ENCODE peak calls at places on chromosomes 1 and 21, in ten cellular contexts. One of them, this sample, is unnamed.

GRCh38 chr1:98331232-98331631 is 330.3 kb upstream of the SNX7 start:
- DNase-seq in effector memory CD4-positive, alpha-beta T cell: no peak
- DNase-seq in mesenchymal stem cell: no peak
- DNase-seq in vagina: no peak
- DNase-seq in GM23248: peak; percentile 65
- DNase-seq in breast epithelium: no peak
- DNase-seq in sigmoid colon: no peak
- DNase-seq in H9: no peak
- DNase-seq in heart right ventricle: no peak
- DNase-seq in PC-3: peak; percentile 96
- DNase-seq in this sample: peak; percentile 34

GRCh38 chr1:43930168-43930948 is 3.2 kb upstream of the ARTN start:
- DNase-seq in effector memory CD4-positive, alpha-beta T cell: no peak
- DNase-seq in mesenchymal stem cell: no peak
- DNase-seq in vagina: no peak
- DNase-seq in GM23248: peak; percentile 13
- DNase-seq in breast epithelium: no peak
- DNase-seq in sigmoid colon: peak; percentile 51
- DNase-seq in H9: peak; percentile 76
- DNase-seq in heart right ventricle: no peak
- DNase-seq in PC-3: peak; percentile 38
- DNase-seq in this sample: no peak

GRCh38 chr1:6445062-6445763 is 20.6 kb downstream of the ESPN start:
- DNase-seq in effector memory CD4-positive, alpha-beta T cell: no peak
- DNase-seq in mesenchymal stem cell: peak; percentile 29
- DNase-seq in vagina: no peak
- DNase-seq in GM23248: peak; percentile 59
- DNase-seq in breast epithelium: no peak
- DNase-seq in sigmoid colon: no peak
- DNase-seq in H9: peak; percentile 83
- DNase-seq in heart right ventricle: peak; percentile 40
- DNase-seq in PC-3: peak; percentile 73
- DNase-seq in this sample: peak; percentile 54

GRCh38 chr21:43315244-43316137 is 111.4 kb downstream of the SIK1 start:
- DNase-seq in effector memory CD4-positive, alpha-beta T cell: no peak
- DNase-seq in mesenchymal stem cell: no peak
- DNase-seq in vagina: no peak
- DNase-seq in GM23248: peak; percentile 34
- DNase-seq in breast epithelium: no peak
- DNase-seq in sigmoid colon: no peak
- DNase-seq in H9: no peak
- DNase-seq in heart right ventricle: no peak
- DNase-seq in PC-3: no peak
- DNase-seq in this sample: no peak

GRCh38 chr1:248704556-248704955 is 2.0 kb upstream of the OR14I1 start:
- DNase-seq in effector memory CD4-positive, alpha-beta T cell: no peak
- DNase-seq in mesenchymal stem cell: no peak
- DNase-seq in vagina: no peak
- DNase-seq in GM23248: no peak
- DNase-seq in breast epithelium: no peak
- DNase-seq in sigmoid colon: no peak
- DNase-seq in H9: no peak
- DNase-seq in heart right ventricle: no peak
- DNase-seq in PC-3: no peak
- DNase-seq in this sample: no peak

GRCh38 chr1:48793863-48794262 is 17.2 kb upstream of the BEND5 start:
- DNase-seq in effector memory CD4-positive, alpha-beta T cell: no peak
- DNase-seq in mesenchymal stem cell: no peak
- DNase-seq in vagina: no peak
- DNase-seq in GM23248: no peak
- DNase-seq in breast epithelium: no peak
- DNase-seq in sigmoid colon: no peak
- DNase-seq in H9: no peak
- DNase-seq in heart right ventricle: no peak
- DNase-seq in PC-3: no peak
- DNase-seq in this sample: no peak

GRCh38 chr1:108615544-108615943 is 45.3 kb downstream of the HENMT1 start:
- DNase-seq in effector memory CD4-positive, alpha-beta T cell: no peak
- DNase-seq in mesenchymal stem cell: no peak
- DNase-seq in vagina: no peak
- DNase-seq in GM23248: no peak
- DNase-seq in breast epithelium: no peak
- DNase-seq in sigmoid colon: no peak
- DNase-seq in H9: no peak
- DNase-seq in heart right ventricle: no peak
- DNase-seq in PC-3: no peak
- DNase-seq in this sample: no peak

GRCh38 chr1:201305815-201306214 is 22.5 kb downstream of the PKP1 start:
- DNase-seq in effector memory CD4-positive, alpha-beta T cell: no peak
- DNase-seq in mesenchymal stem cell: no peak
- DNase-seq in vagina: no peak
- DNase-seq in GM23248: no peak
- DNase-seq in breast epithelium: no peak
- DNase-seq in sigmoid colon: no peak
- DNase-seq in H9: no peak
- DNase-seq in heart right ventricle: no peak
- DNase-seq in PC-3: no peak
- DNase-seq in this sample: no peak

GRCh38 chr1:64814427-64814826 is 69.6 kb downstream of the RAVER2 start:
- DNase-seq in effector memory CD4-positive, alpha-beta T cell: no peak
- DNase-seq in mesenchymal stem cell: no peak
- DNase-seq in vagina: no peak
- DNase-seq in GM23248: no peak
- DNase-seq in breast epithelium: no peak
- DNase-seq in sigmoid colon: no peak
- DNase-seq in H9: no peak
- DNase-seq in heart right ventricle: no peak
- DNase-seq in PC-3: no peak
- DNase-seq in this sample: no peak

GRCh38 chr1:27549807-27550408 is 54.0 kb downstream of the AHDC1 start:
- DNase-seq in effector memory CD4-positive, alpha-beta T cell: no peak
- DNase-seq in mesenchymal stem cell: no peak
- DNase-seq in vagina: no peak
- DNase-seq in GM23248: no peak
- DNase-seq in breast epithelium: no peak
- DNase-seq in sigmoid colon: no peak
- DNase-seq in H9: no peak
- DNase-seq in heart right ventricle: no peak
- DNase-seq in PC-3: no peak
- DNase-seq in this sample: no peak

GRCh38 chr1:160284220-160284781 is 632 bp downstream of the PEX19 start:
- DNase-seq in effector memory CD4-positive, alpha-beta T cell: no peak
- DNase-seq in mesenchymal stem cell: peak; percentile 84
- DNase-seq in vagina: no peak
- DNase-seq in GM23248: peak; percentile 90
- DNase-seq in breast epithelium: no peak
- DNase-seq in sigmoid colon: no peak
- DNase-seq in H9: no peak
- DNase-seq in heart right ventricle: no peak
- DNase-seq in PC-3: peak; percentile 74
- DNase-seq in this sample: peak; percentile 83

DNA sequence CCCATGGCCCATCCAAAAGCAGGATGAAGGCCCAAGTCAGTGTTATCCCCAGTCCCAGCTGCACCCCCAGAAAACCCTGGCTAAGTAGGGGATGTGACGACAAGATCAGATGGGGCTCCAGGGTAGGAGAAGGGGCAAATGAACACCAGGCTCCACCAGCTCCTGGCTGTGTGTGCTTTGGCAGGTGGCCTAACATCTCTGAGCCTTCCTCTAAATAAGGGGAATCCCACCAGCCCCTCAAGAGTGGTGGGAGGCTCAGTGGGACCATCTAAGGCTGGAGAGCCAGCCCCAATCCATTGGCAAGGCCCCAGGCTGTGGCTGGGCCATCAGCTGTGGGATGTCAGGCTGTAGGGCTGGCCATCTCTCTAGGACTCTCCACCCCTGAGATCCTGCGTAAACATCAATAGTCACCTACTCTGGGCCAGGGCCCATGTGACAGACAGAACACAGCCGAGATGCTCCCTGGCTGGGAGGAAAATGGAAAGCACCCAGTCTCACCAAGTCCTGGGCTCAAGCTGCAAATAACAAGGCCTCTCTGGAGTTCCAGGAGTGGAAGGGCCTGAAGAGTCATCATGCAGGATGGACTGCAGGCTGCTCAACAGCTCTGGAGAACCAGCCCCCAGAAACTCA is 7.5 kb downstream of the SDC3 start:
- DNase-seq in effector memory CD4-positive, alpha-beta T cell: no peak
- DNase-seq in mesenchymal stem cell: no peak
- DNase-seq in vagina: no peak
- DNase-seq in GM23248: no peak
- DNase-seq in breast epithelium: no peak
- DNase-seq in sigmoid colon: peak; percentile 85
- DNase-seq in H9: no peak
- DNase-seq in heart right ventricle: no peak
- DNase-seq in PC-3: no peak
- DNase-seq in this sample: no peak
- H3K4me1 ChIP-seq in effector memory CD4-positive, alpha-beta T cell: no peaks in the 10 kb centered on the region
- H3K4me1 ChIP-seq in mesenchymal stem cell: peaks cover 22% of the 10 kb centered on the region
- H3K4me1 ChIP-seq in vagina: peaks cover 32% of the 10 kb centered on the region
- H3K4me1 ChIP-seq in GM23248: no peaks in the 10 kb centered on the region
- H3K4me1 ChIP-seq in breast epithelium: peaks cover 15% of the 10 kb centered on the region
- H3K4me1 ChIP-seq in sigmoid colon: peaks cover 98% of the 10 kb centered on the region
- H3K4me1 ChIP-seq in H9: no peaks in the 10 kb centered on the region
- H3K4me1 ChIP-seq in heart right ventricle: peaks cover 16% of the 10 kb centered on the region
- H3K4me1 ChIP-seq in PC-3: peaks cover 6% of the 10 kb centered on the region
- H3K4me1 ChIP-seq in this sample: peaks cover 9% of the 10 kb centered on the region

DNA sequence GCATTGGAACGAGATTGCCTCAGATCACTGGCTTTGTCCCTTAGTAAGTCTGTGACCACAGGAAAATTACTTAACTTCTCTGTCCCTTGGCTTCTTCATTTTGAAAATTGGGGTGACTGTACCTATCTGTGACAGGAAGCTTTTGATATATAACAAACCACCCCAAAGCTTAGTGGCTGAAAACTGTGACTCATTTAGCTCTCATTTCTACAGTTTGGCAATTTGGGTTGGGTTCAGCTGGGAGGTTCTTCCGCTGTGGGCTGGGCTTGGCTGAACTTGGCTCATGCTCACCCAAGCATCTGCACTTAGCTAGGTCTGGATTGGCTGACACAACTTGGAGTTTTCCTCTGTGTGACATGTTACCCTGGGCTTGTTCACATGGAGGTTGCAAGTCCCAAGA is 14.0 kb downstream of the C1orf94 start:
- DNase-seq in effector memory CD4-positive, alpha-beta T cell: no peak
- DNase-seq in mesenchymal stem cell: no peak
- DNase-seq in vagina: no peak
- DNase-seq in GM23248: no peak
- DNase-seq in breast epithelium: no peak
- DNase-seq in sigmoid colon: no peak
- DNase-seq in H9: no peak
- DNase-seq in heart right ventricle: no peak
- DNase-seq in PC-3: no peak
- DNase-seq in this sample: no peak
- H3K4me1 ChIP-seq in effector memory CD4-positive, alpha-beta T cell: no peaks in the 10 kb centered on the region
- H3K4me1 ChIP-seq in mesenchymal stem cell: no peaks in the 10 kb centered on the region
- H3K4me1 ChIP-seq in vagina: no peaks in the 10 kb centered on the region
- H3K4me1 ChIP-seq in GM23248: no peaks in the 10 kb centered on the region
- H3K4me1 ChIP-seq in breast epithelium: no peaks in the 10 kb centered on the region
- H3K4me1 ChIP-seq in sigmoid colon: no peaks in the 10 kb centered on the region
- H3K4me1 ChIP-seq in H9: peaks cover 18% of the 10 kb centered on the region
- H3K4me1 ChIP-seq in heart right ventricle: no peaks in the 10 kb centered on the region
- H3K4me1 ChIP-seq in PC-3: no peaks in the 10 kb centered on the region
- H3K4me1 ChIP-seq in this sample: no peaks in the 10 kb centered on the region

GRCh38 chr1:66355756-66356155 is 178.2 kb upstream of the SGIP1 start:
- DNase-seq in effector memory CD4-positive, alpha-beta T cell: no peak
- DNase-seq in mesenchymal stem cell: no peak
- DNase-seq in vagina: no peak
- DNase-seq in GM23248: no peak
- DNase-seq in breast epithelium: no peak
- DNase-seq in sigmoid colon: no peak
- DNase-seq in H9: no peak
- DNase-seq in heart right ventricle: no peak
- DNase-seq in PC-3: no peak
- DNase-seq in this sample: no peak

GRCh38 chr1:66354311-66354922 is 179.5 kb upstream of the SGIP1 start:
- DNase-seq in effector memory CD4-positive, alpha-beta T cell: no peak
- DNase-seq in mesenchymal stem cell: peak; percentile 41
- DNase-seq in vagina: no peak
- DNase-seq in GM23248: peak; percentile 56
- DNase-seq in breast epithelium: no peak
- DNase-seq in sigmoid colon: no peak
- DNase-seq in H9: no peak
- DNase-seq in heart right ventricle: no peak
- DNase-seq in PC-3: no peak
- DNase-seq in this sample: peak; percentile 79

GRCh38 chr1:66359815-66360214 is 174.1 kb upstream of the SGIP1 start:
- DNase-seq in effector memory CD4-positive, alpha-beta T cell: no peak
- DNase-seq in mesenchymal stem cell: no peak
- DNase-seq in vagina: no peak
- DNase-seq in GM23248: peak; percentile 50
- DNase-seq in breast epithelium: no peak
- DNase-seq in sigmoid colon: no peak
- DNase-seq in H9: no peak
- DNase-seq in heart right ventricle: no peak
- DNase-seq in PC-3: no peak
- DNase-seq in this sample: peak; percentile 29

GRCh38 chr1:66357478-66358197 is 176.3 kb upstream of the SGIP1 start:
- DNase-seq in effector memory CD4-positive, alpha-beta T cell: no peak
- DNase-seq in mesenchymal stem cell: no peak
- DNase-seq in vagina: no peak
- DNase-seq in GM23248: no peak
- DNase-seq in breast epithelium: no peak
- DNase-seq in sigmoid colon: no peak
- DNase-seq in H9: no peak
- DNase-seq in heart right ventricle: no peak
- DNase-seq in PC-3: no peak
- DNase-seq in this sample: no peak

DNA sequence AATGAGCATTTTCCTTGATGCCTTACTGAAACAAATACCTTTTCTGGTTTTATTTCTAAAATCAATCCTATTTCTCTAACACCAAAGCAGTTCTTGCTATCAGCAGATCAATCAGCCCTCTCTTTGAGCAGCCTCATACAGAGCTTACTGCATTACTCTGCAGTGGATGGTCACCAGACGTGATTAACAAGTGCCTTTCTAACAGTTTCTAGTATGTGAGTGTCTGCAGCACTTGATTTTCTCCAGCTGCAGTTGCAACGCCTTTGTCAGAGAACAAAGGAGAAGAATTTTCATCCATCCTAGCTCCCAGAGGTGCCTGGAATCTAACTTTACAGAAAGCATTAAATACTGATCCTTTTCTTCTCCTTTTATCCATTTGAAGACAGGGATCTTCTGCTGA is 177.3 kb upstream of the SGIP1 start:
- DNase-seq in effector memory CD4-positive, alpha-beta T cell: no peak
- DNase-seq in mesenchymal stem cell: no peak
- DNase-seq in vagina: no peak
- DNase-seq in GM23248: no peak
- DNase-seq in breast epithelium: no peak
- DNase-seq in sigmoid colon: no peak
- DNase-seq in H9: no peak
- DNase-seq in heart right ventricle: no peak
- DNase-seq in PC-3: no peak
- DNase-seq in this sample: no peak
- H3K4me1 ChIP-seq in effector memory CD4-positive, alpha-beta T cell: peaks cover 44% of the 10 kb centered on the region
- H3K4me1 ChIP-seq in mesenchymal stem cell: peaks cover 1% of the 10 kb centered on the region
- H3K4me1 ChIP-seq in vagina: peaks cover 42% of the 10 kb centered on the region
- H3K4me1 ChIP-seq in GM23248: peaks cover 63% of the 10 kb centered on the region
- H3K4me1 ChIP-seq in breast epithelium: peaks cover 4% of the 10 kb centered on the region
- H3K4me1 ChIP-seq in sigmoid colon: peaks cover 35% of the 10 kb centered on the region
- H3K4me1 ChIP-seq in H9: peaks cover 17% of the 10 kb centered on the region
- H3K4me1 ChIP-seq in heart right ventricle: peaks cover 40% of the 10 kb centered on the region
- H3K4me1 ChIP-seq in PC-3: no peaks in the 10 kb centered on the region
- H3K4me1 ChIP-seq in this sample: peaks cover 16% of the 10 kb centered on the region

GRCh38 chr1:215360021-215360420 is 207.1 kb upstream of the KCTD3 start:
- DNase-seq in effector memory CD4-positive, alpha-beta T cell: no peak
- DNase-seq in mesenchymal stem cell: no peak
- DNase-seq in vagina: no peak
- DNase-seq in GM23248: no peak
- DNase-seq in breast epithelium: no peak
- DNase-seq in sigmoid colon: no peak
- DNase-seq in H9: no peak
- DNase-seq in heart right ventricle: no peak
- DNase-seq in PC-3: no peak
- DNase-seq in this sample: no peak
- H3K4me1 ChIP-seq in effector memory CD4-positive, alpha-beta T cell: no peaks in the 10 kb centered on the region
- H3K4me1 ChIP-seq in mesenchymal stem cell: no peaks in the 10 kb centered on the region
- H3K4me1 ChIP-seq in vagina: no peaks in the 10 kb centered on the region
- H3K4me1 ChIP-seq in GM23248: no peaks in the 10 kb centered on the region
- H3K4me1 ChIP-seq in breast epithelium: no peaks in the 10 kb centered on the region
- H3K4me1 ChIP-seq in sigmoid colon: no peaks in the 10 kb centered on the region
- H3K4me1 ChIP-seq in H9: no peaks in the 10 kb centered on the region
- H3K4me1 ChIP-seq in heart right ventricle: no peaks in the 10 kb centered on the region
- H3K4me1 ChIP-seq in PC-3: no peaks in the 10 kb centered on the region
- H3K4me1 ChIP-seq in this sample: no peaks in the 10 kb centered on the region

This sample was measured in adipocyte.